ENCODE peak calls at places on chromosome 14, in eight cellular contexts. One of them, this sample, is unnamed.

GRCh38 chr14:99560946-99561683 is 42.9 kb downstream of the CCDC85C start:
- DNase-seq in T-helper 9 cell: no peak
- DNase-seq in occipital lobe: no peak
- DNase-seq in fibroblast of mammary gland: no peak
- DNase-seq in psoas muscle: no peak
- DNase-seq in stimulated activated CD4-positive, alpha-beta T cell treated with anti-CD3 and anti-CD28 coated beads, Interleukin-1b, Interleukin-23, amount 100 ng/mL, for 24 hours: no peak
- DNase-seq in IMR-90: no peak
- DNase-seq in cardiac fibroblast: no peak
- DNase-seq in this sample: no peak

GRCh38 chr14:54329082-54329695 is 67.6 kb upstream of the CDKN3 start:
- DNase-seq in occipital lobe: no peak
- DNase-seq in stimulated activated CD4-positive, alpha-beta T cell treated with anti-CD3 and anti-CD28 coated beads, Interleukin-1b, Interleukin-23, amount 100 ng/mL, for 24 hours: no peak
- DNase-seq in fibroblast of mammary gland: peak
- DNase-seq in psoas muscle: no peak
- DNase-seq in T-helper 9 cell: no peak
- DNase-seq in cardiac fibroblast: peak
- DNase-seq in IMR-90: peak
- DNase-seq in this sample: no peak

GRCh38 chr14:65045691-65046090 is 56.6 kb downstream of the MAX start:
- DNase-seq in stimulated activated CD4-positive, alpha-beta T cell treated with anti-CD3 and anti-CD28 coated beads, Interleukin-1b, Interleukin-23, amount 100 ng/mL, for 24 hours: no peak
- DNase-seq in psoas muscle: no peak
- DNase-seq in IMR-90: no peak
- DNase-seq in fibroblast of mammary gland: no peak
- DNase-seq in T-helper 9 cell: no peak
- DNase-seq in occipital lobe: no peak
- DNase-seq in cardiac fibroblast: no peak
- DNase-seq in this sample: no peak

GRCh38 chr14:63952933-63953437 is 100.2 kb downstream of the SYNE2 start:
- DNase-seq in occipital lobe: no peak
- DNase-seq in cardiac fibroblast: peak
- DNase-seq in fibroblast of mammary gland: peak
- DNase-seq in IMR-90: peak
- DNase-seq in stimulated activated CD4-positive, alpha-beta T cell treated with anti-CD3 and anti-CD28 coated beads, Interleukin-1b, Interleukin-23, amount 100 ng/mL, for 24 hours: no peak
- DNase-seq in psoas muscle: no peak
- DNase-seq in T-helper 9 cell: no peak
- DNase-seq in this sample: no peak

GRCh38 chr14:65637780-65638179 is 225.2 kb downstream of the FUT8 start:
- DNase-seq in IMR-90: peak
- DNase-seq in occipital lobe: no peak
- DNase-seq in cardiac fibroblast: no peak
- DNase-seq in stimulated activated CD4-positive, alpha-beta T cell treated with anti-CD3 and anti-CD28 coated beads, Interleukin-1b, Interleukin-23, amount 100 ng/mL, for 24 hours: peak
- DNase-seq in fibroblast of mammary gland: peak
- DNase-seq in T-helper 9 cell: no peak
- DNase-seq in psoas muscle: no peak
- DNase-seq in this sample: no peak

GRCh38 chr14:31441273-31442110 is 15.8 kb downstream of the DTD2 start:
- DNase-seq in T-helper 9 cell: no peak
- DNase-seq in IMR-90: peak
- DNase-seq in cardiac fibroblast: peak
- DNase-seq in stimulated activated CD4-positive, alpha-beta T cell treated with anti-CD3 and anti-CD28 coated beads, Interleukin-1b, Interleukin-23, amount 100 ng/mL, for 24 hours: no peak
- DNase-seq in occipital lobe: no peak
- DNase-seq in fibroblast of mammary gland: peak
- DNase-seq in psoas muscle: no peak
- DNase-seq in this sample: no peak

GRCh38 chr14:99626041-99626648 is 18.8 kb upstream of the HHIPL1 start:
- DNase-seq in stimulated activated CD4-positive, alpha-beta T cell treated with anti-CD3 and anti-CD28 coated beads, Interleukin-1b, Interleukin-23, amount 100 ng/mL, for 24 hours: no peak
- DNase-seq in fibroblast of mammary gland: no peak
- DNase-seq in psoas muscle: no peak
- DNase-seq in T-helper 9 cell: no peak
- DNase-seq in occipital lobe: no peak
- DNase-seq in IMR-90: peak
- DNase-seq in cardiac fibroblast: no peak
- DNase-seq in this sample: no peak

GRCh38 chr14:34944744-34945143 is 38.0 kb upstream of the SRP54 start:
- DNase-seq in occipital lobe: no peak
- DNase-seq in fibroblast of mammary gland: no peak
- DNase-seq in IMR-90: no peak
- DNase-seq in psoas muscle: no peak
- DNase-seq in stimulated activated CD4-positive, alpha-beta T cell treated with anti-CD3 and anti-CD28 coated beads, Interleukin-1b, Interleukin-23, amount 100 ng/mL, for 24 hours: no peak
- DNase-seq in cardiac fibroblast: no peak
- DNase-seq in T-helper 9 cell: no peak
- DNase-seq in this sample: no peak

GRCh38 chr14:74875941-74876913 is at the start of gene PROX2:
- DNase-seq in IMR-90: no peak
- DNase-seq in fibroblast of mammary gland: peak
- DNase-seq in cardiac fibroblast: no peak
- DNase-seq in stimulated activated CD4-positive, alpha-beta T cell treated with anti-CD3 and anti-CD28 coated beads, Interleukin-1b, Interleukin-23, amount 100 ng/mL, for 24 hours: no peak
- DNase-seq in psoas muscle: no peak
- DNase-seq in T-helper 9 cell: peak
- DNase-seq in occipital lobe: no peak
- DNase-seq in this sample: no peak

GRCh38 chr14:105466491-105467248 is 8.0 kb upstream of the CRIP2 start:
- DNase-seq in psoas muscle: no peak
- DNase-seq in IMR-90: no peak
- DNase-seq in T-helper 9 cell: no peak
- DNase-seq in fibroblast of mammary gland: no peak
- DNase-seq in stimulated activated CD4-positive, alpha-beta T cell treated with anti-CD3 and anti-CD28 coated beads, Interleukin-1b, Interleukin-23, amount 100 ng/mL, for 24 hours: no peak
- DNase-seq in cardiac fibroblast: no peak
- DNase-seq in occipital lobe: no peak
- DNase-seq in this sample: no peak

GRCh38 chr14:79708991-79709390 is 502.3 kb downstream of the DIO2 start:
- DNase-seq in cardiac fibroblast: no peak
- DNase-seq in T-helper 9 cell: no peak
- DNase-seq in fibroblast of mammary gland: no peak
- DNase-seq in IMR-90: peak
- DNase-seq in psoas muscle: no peak
- DNase-seq in occipital lobe: no peak
- DNase-seq in stimulated activated CD4-positive, alpha-beta T cell treated with anti-CD3 and anti-CD28 coated beads, Interleukin-1b, Interleukin-23, amount 100 ng/mL, for 24 hours: no peak
- DNase-seq in this sample: no peak

GRCh38 chr14:74008843-74009499 is 10.1 kb downstream of the ENTPD5 start:
- DNase-seq in fibroblast of mammary gland: no peak
- DNase-seq in cardiac fibroblast: no peak
- DNase-seq in psoas muscle: no peak
- DNase-seq in stimulated activated CD4-positive, alpha-beta T cell treated with anti-CD3 and anti-CD28 coated beads, Interleukin-1b, Interleukin-23, amount 100 ng/mL, for 24 hours: no peak
- DNase-seq in occipital lobe: no peak
- DNase-seq in IMR-90: no peak
- DNase-seq in T-helper 9 cell: no peak
- DNase-seq in this sample: no peak

GRCh38 chr14:59919582-59920377 is at the start of gene LRRC9:
- DNase-seq in stimulated activated CD4-positive, alpha-beta T cell treated with anti-CD3 and anti-CD28 coated beads, Interleukin-1b, Interleukin-23, amount 100 ng/mL, for 24 hours: no peak
- DNase-seq in IMR-90: no peak
- DNase-seq in cardiac fibroblast: peak
- DNase-seq in T-helper 9 cell: peak
- DNase-seq in psoas muscle: peak
- DNase-seq in occipital lobe: peak
- DNase-seq in fibroblast of mammary gland: no peak
- DNase-seq in this sample: no peak

GRCh38 chr14:82720931-82721330 is 1187.3 kb upstream of the SEL1L start:
- DNase-seq in occipital lobe: no peak
- DNase-seq in psoas muscle: no peak
- DNase-seq in T-helper 9 cell: no peak
- DNase-seq in IMR-90: no peak
- DNase-seq in cardiac fibroblast: peak
- DNase-seq in fibroblast of mammary gland: no peak
- DNase-seq in stimulated activated CD4-positive, alpha-beta T cell treated with anti-CD3 and anti-CD28 coated beads, Interleukin-1b, Interleukin-23, amount 100 ng/mL, for 24 hours: no peak
- DNase-seq in this sample: no peak

GRCh38 chr14:36284971-36285595 is 35.4 kb downstream of the MBIP start:
- DNase-seq in cardiac fibroblast: no peak
- DNase-seq in IMR-90: no peak
- DNase-seq in psoas muscle: no peak
- DNase-seq in stimulated activated CD4-positive, alpha-beta T cell treated with anti-CD3 and anti-CD28 coated beads, Interleukin-1b, Interleukin-23, amount 100 ng/mL, for 24 hours: no peak
- DNase-seq in occipital lobe: no peak
- DNase-seq in fibroblast of mammary gland: no peak
- DNase-seq in T-helper 9 cell: no peak
- DNase-seq in this sample: no peak

GRCh38 chr14:63672417-63673180 is 30.9 kb upstream of the WDR89 start:
- DNase-seq in T-helper 9 cell: no peak
- DNase-seq in psoas muscle: no peak
- DNase-seq in occipital lobe: no peak
- DNase-seq in cardiac fibroblast: no peak
- DNase-seq in fibroblast of mammary gland: peak
- DNase-seq in IMR-90: peak
- DNase-seq in stimulated activated CD4-positive, alpha-beta T cell treated with anti-CD3 and anti-CD28 coated beads, Interleukin-1b, Interleukin-23, amount 100 ng/mL, for 24 hours: no peak
- DNase-seq in this sample: no peak

GRCh38 chr14:32319368-32320049 is 9.6 kb upstream of the AKAP6 start:
- DNase-seq in T-helper 9 cell: no peak
- DNase-seq in occipital lobe: no peak
- DNase-seq in fibroblast of mammary gland: peak
- DNase-seq in stimulated activated CD4-positive, alpha-beta T cell treated with anti-CD3 and anti-CD28 coated beads, Interleukin-1b, Interleukin-23, amount 100 ng/mL, for 24 hours: no peak
- DNase-seq in psoas muscle: no peak
- DNase-seq in cardiac fibroblast: peak
- DNase-seq in IMR-90: no peak
- DNase-seq in this sample: no peak

GRCh38 chr14:31949709-31950108 is 127.4 kb upstream of the ARHGAP5 start:
- DNase-seq in cardiac fibroblast: no peak
- DNase-seq in T-helper 9 cell: no peak
- DNase-seq in IMR-90: peak
- DNase-seq in psoas muscle: no peak
- DNase-seq in stimulated activated CD4-positive, alpha-beta T cell treated with anti-CD3 and anti-CD28 coated beads, Interleukin-1b, Interleukin-23, amount 100 ng/mL, for 24 hours: no peak
- DNase-seq in fibroblast of mammary gland: peak
- DNase-seq in occipital lobe: no peak
- DNase-seq in this sample: no peak

GRCh38 chr14:89369656-89370055 is 47.4 kb downstream of the FOXN3 start:
- DNase-seq in stimulated activated CD4-positive, alpha-beta T cell treated with anti-CD3 and anti-CD28 coated beads, Interleukin-1b, Interleukin-23, amount 100 ng/mL, for 24 hours: no peak
- DNase-seq in IMR-90: no peak
- DNase-seq in occipital lobe: no peak
- DNase-seq in cardiac fibroblast: no peak
- DNase-seq in T-helper 9 cell: no peak
- DNase-seq in psoas muscle: no peak
- DNase-seq in fibroblast of mammary gland: no peak
- DNase-seq in this sample: no peak

GRCh38 chr14:32896979-32897723 is 41.5 kb upstream of the NPAS3 start:
- DNase-seq in psoas muscle: no peak
- DNase-seq in stimulated activated CD4-positive, alpha-beta T cell treated with anti-CD3 and anti-CD28 coated beads, Interleukin-1b, Interleukin-23, amount 100 ng/mL, for 24 hours: no peak
- DNase-seq in occipital lobe: no peak
- DNase-seq in fibroblast of mammary gland: peak
- DNase-seq in T-helper 9 cell: no peak
- DNase-seq in cardiac fibroblast: peak
- DNase-seq in IMR-90: peak
- DNase-seq in this sample: no peak

GRCh38 chr14:88904864-88905263 is 80.4 kb downstream of the TTC8 start:
- DNase-seq in fibroblast of mammary gland: no peak
- DNase-seq in stimulated activated CD4-positive, alpha-beta T cell treated with anti-CD3 and anti-CD28 coated beads, Interleukin-1b, Interleukin-23, amount 100 ng/mL, for 24 hours: no peak
- DNase-seq in occipital lobe: no peak
- DNase-seq in cardiac fibroblast: peak
- DNase-seq in psoas muscle: no peak
- DNase-seq in T-helper 9 cell: no peak
- DNase-seq in IMR-90: peak
- DNase-seq in this sample: no peak

GRCh38 chr14:50944647-50945413 is 547 bp upstream of the PYGL start:
- DNase-seq in psoas muscle: peak
- DNase-seq in IMR-90: peak
- DNase-seq in fibroblast of mammary gland: peak
- DNase-seq in occipital lobe: no peak
- DNase-seq in T-helper 9 cell: no peak
- DNase-seq in cardiac fibroblast: peak
- DNase-seq in stimulated activated CD4-positive, alpha-beta T cell treated with anti-CD3 and anti-CD28 coated beads, Interleukin-1b, Interleukin-23, amount 100 ng/mL, for 24 hours: no peak
- DNase-seq in this sample: no peak

GRCh38 chr14:59225281-59225680 is 36.8 kb downstream of the DAAM1 start:
- DNase-seq in IMR-90: no peak
- DNase-seq in psoas muscle: no peak
- DNase-seq in occipital lobe: no peak
- DNase-seq in stimulated activated CD4-positive, alpha-beta T cell treated with anti-CD3 and anti-CD28 coated beads, Interleukin-1b, Interleukin-23, amount 100 ng/mL, for 24 hours: no peak
- DNase-seq in cardiac fibroblast: no peak
- DNase-seq in fibroblast of mammary gland: no peak
- DNase-seq in T-helper 9 cell: no peak
- DNase-seq in this sample: no peak

GRCh38 chr14:52949711-52950409 is 990 bp downstream of the FERMT2 start:
- DNase-seq in occipital lobe: peak
- DNase-seq in stimulated activated CD4-positive, alpha-beta T cell treated with anti-CD3 and anti-CD28 coated beads, Interleukin-1b, Interleukin-23, amount 100 ng/mL, for 24 hours: no peak
- DNase-seq in T-helper 9 cell: no peak
- DNase-seq in IMR-90: peak
- DNase-seq in fibroblast of mammary gland: peak
- DNase-seq in cardiac fibroblast: peak
- DNase-seq in psoas muscle: no peak
- DNase-seq in this sample: no peak

GRCh38 chr14:38187475-38187874 is 20.2 kb upstream of the SSTR1 start:
- DNase-seq in cardiac fibroblast: no peak
- DNase-seq in fibroblast of mammary gland: no peak
- DNase-seq in occipital lobe: no peak
- DNase-seq in IMR-90: no peak
- DNase-seq in psoas muscle: no peak
- DNase-seq in stimulated activated CD4-positive, alpha-beta T cell treated with anti-CD3 and anti-CD28 coated beads, Interleukin-1b, Interleukin-23, amount 100 ng/mL, for 24 hours: no peak
- DNase-seq in T-helper 9 cell: no peak
- DNase-seq in this sample: no peak

GRCh38 chr14:92549853-92550244 is 36.3 kb downstream of the RIN3 start:
- DNase-seq in fibroblast of mammary gland: peak
- DNase-seq in stimulated activated CD4-positive, alpha-beta T cell treated with anti-CD3 and anti-CD28 coated beads, Interleukin-1b, Interleukin-23, amount 100 ng/mL, for 24 hours: no peak
- DNase-seq in occipital lobe: no peak
- DNase-seq in psoas muscle: peak
- DNase-seq in T-helper 9 cell: no peak
- DNase-seq in IMR-90: peak
- DNase-seq in cardiac fibroblast: peak
- DNase-seq in this sample: peak

GRCh38 chr14:98182385-98183055 is 1089.5 kb downstream of the BCL11B start:
- DNase-seq in T-helper 9 cell: no peak
- DNase-seq in occipital lobe: no peak
- DNase-seq in cardiac fibroblast: peak
- DNase-seq in IMR-90: no peak
- DNase-seq in psoas muscle: no peak
- DNase-seq in fibroblast of mammary gland: no peak
- DNase-seq in stimulated activated CD4-positive, alpha-beta T cell treated with anti-CD3 and anti-CD28 coated beads, Interleukin-1b, Interleukin-23, amount 100 ng/mL, for 24 hours: peak
- DNase-seq in this sample: no peak

GRCh38 chr14:27123162-27123561 is 525.3 kb upstream of the NOVA1 start:
- DNase-seq in T-helper 9 cell: no peak
- DNase-seq in psoas muscle: no peak
- DNase-seq in stimulated activated CD4-positive, alpha-beta T cell treated with anti-CD3 and anti-CD28 coated beads, Interleukin-1b, Interleukin-23, amount 100 ng/mL, for 24 hours: no peak
- DNase-seq in IMR-90: no peak
- DNase-seq in cardiac fibroblast: no peak
- DNase-seq in fibroblast of mammary gland: no peak
- DNase-seq in occipital lobe: no peak
- DNase-seq in this sample: no peak

GRCh38 chr14:33408291-33408690 is 469.6 kb downstream of the NPAS3 start:
- DNase-seq in occipital lobe: no peak
- DNase-seq in psoas muscle: no peak
- DNase-seq in cardiac fibroblast: no peak
- DNase-seq in fibroblast of mammary gland: no peak
- DNase-seq in stimulated activated CD4-positive, alpha-beta T cell treated with anti-CD3 and anti-CD28 coated beads, Interleukin-1b, Interleukin-23, amount 100 ng/mL, for 24 hours: no peak
- DNase-seq in IMR-90: no peak
- DNase-seq in T-helper 9 cell: no peak
- DNase-seq in this sample: no peak

GRCh38 chr14:53409289-53409688 is 256.2 kb upstream of the DDHD1 start:
- DNase-seq in T-helper 9 cell: no peak
- DNase-seq in psoas muscle: no peak
- DNase-seq in fibroblast of mammary gland: no peak
- DNase-seq in IMR-90: no peak
- DNase-seq in stimulated activated CD4-positive, alpha-beta T cell treated with anti-CD3 and anti-CD28 coated beads, Interleukin-1b, Interleukin-23, amount 100 ng/mL, for 24 hours: no peak
- DNase-seq in cardiac fibroblast: no peak
- DNase-seq in occipital lobe: no peak
- DNase-seq in this sample: no peak

GRCh38 chr14:34111933-34112332 is 161.1 kb upstream of the EGLN3 start:
- DNase-seq in IMR-90: no peak
- DNase-seq in psoas muscle: no peak
- DNase-seq in T-helper 9 cell: no peak
- DNase-seq in cardiac fibroblast: no peak
- DNase-seq in stimulated activated CD4-positive, alpha-beta T cell treated with anti-CD3 and anti-CD28 coated beads, Interleukin-1b, Interleukin-23, amount 100 ng/mL, for 24 hours: no peak
- DNase-seq in fibroblast of mammary gland: no peak
- DNase-seq in occipital lobe: no peak
- DNase-seq in this sample: no peak

GRCh38 chr14:32033516-32033915 is 43.6 kb upstream of the ARHGAP5 start:
- DNase-seq in occipital lobe: no peak
- DNase-seq in cardiac fibroblast: no peak
- DNase-seq in psoas muscle: no peak
- DNase-seq in T-helper 9 cell: no peak
- DNase-seq in fibroblast of mammary gland: no peak
- DNase-seq in IMR-90: no peak
- DNase-seq in stimulated activated CD4-positive, alpha-beta T cell treated with anti-CD3 and anti-CD28 coated beads, Interleukin-1b, Interleukin-23, amount 100 ng/mL, for 24 hours: no peak
- DNase-seq in this sample: no peak

This sample was measured in CMK.